ENCODE peak calls at places on chromosome 5, in ten cellular contexts. J, B, Q, R, Y, N, M, X, G and S are unnamed samples.

GRCh38 chr5:150311015-150311692 is 8.4 kb upstream of the ARSI start:
- DNase-seq in J (no peak), R (no peak), N (no peak), B (no peak), Q (no peak), M (no peak), G (no peak), Y (no peak), X (no peak), S (no peak)

GRCh38 chr5:128015978-128016377 is 67.6 kb upstream of the SLC12A2 start:
- DNase-seq in X (no peak), Y (peak; percentile 40), G (peak; percentile 14), J (no peak), M (no peak), Q (no peak), B (no peak), R (no peak), N (no peak), S (no peak)

GRCh38 chr5:32329395-32329834 is 16.7 kb upstream of the MTMR12 start:
- DNase-seq in Y (peak; percentile 80), X (peak; percentile 80), J (no peak), B (no peak), G (peak; percentile 87), R (no peak), N (peak; percentile 76), Q (peak; percentile 79), M (peak; percentile 76), S (peak; percentile 71)

GRCh38 chr5:135396459-135397055 is 2.5 kb downstream of the MACROH2A1 start:
- DNase-seq in J (no peak), N (no peak), B (no peak), Y (no peak), M (no peak), X (no peak), G (no peak), Q (no peak), R (no peak), S (no peak)

GRCh38 chr5:110549301-110549700 is 177.2 kb downstream of the TMEM232 start:
- DNase-seq in R (no peak), J (no peak), M (no peak), N (no peak), Y (no peak), X (no peak), Q (no peak), B (no peak), G (no peak), S (no peak)

GRCh38 chr5:135578685-135579341 is at the start of gene CXCL14:
- DNase-seq in Q (no peak), B (peak; percentile 90), R (peak; percentile 86), Y (no peak), M (no peak), J (no peak), N (peak; percentile 68), X (peak; percentile 69), G (no peak), S (no peak)

GRCh38 chr5:113050606-113051391 is 74.2 kb downstream of the DCP2 start:
- DNase-seq in M (no peak), G (no peak), N (no peak), J (no peak), X (no peak), Y (peak; percentile 83), R (no peak), B (no peak), Q (no peak), S (no peak)

GRCh38 chr5:109703165-109703564 is 13.4 kb downstream of the MAN2A1 start:
- DNase-seq in R (no peak), Q (no peak), M (no peak), J (no peak), Y (no peak), B (no peak), G (peak; percentile 46), N (no peak), X (no peak), S (no peak)

GRCh38 chr5:68436686-68437520 is 221.3 kb downstream of the PIK3R1 start:
- DNase-seq in B (no peak), N (no peak), G (no peak), Q (no peak), M (no peak), J (no peak), R (no peak), Y (no peak), X (no peak), S (no peak)

GRCh38 chr5:10831416-10831815 is 70.4 kb upstream of the DAP start:
- DNase-seq in Q (no peak), M (no peak), X (no peak), N (no peak), Y (no peak), G (no peak), R (no peak), B (no peak), J (no peak), S (no peak)

GRCh38 chr5:15215056-15215455 is 284.9 kb upstream of the FBXL7 start:
- DNase-seq in G (no peak), Y (no peak), M (no peak), B (no peak), R (no peak), N (no peak), Q (no peak), J (no peak), X (no peak), S (no peak)

GRCh38 chr5:124403281-124403680 is 343.2 kb downstream of the ZNF608 start:
- DNase-seq in B (no peak), Y (no peak), M (no peak), J (no peak), X (no peak), R (no peak), Q (no peak), G (no peak), N (no peak), S (no peak)

GRCh38 chr5:124401247-124402143 is 344.9 kb downstream of the ZNF608 start:
- DNase-seq in X (no peak), N (no peak), R (no peak), J (no peak), M (no peak), Q (no peak), Y (no peak), B (no peak), G (no peak), S (no peak)

GRCh38 chr5:124399426-124399961 is 346.9 kb downstream of the ZNF608 start:
- DNase-seq in X (no peak), Q (no peak), B (no peak), M (no peak), G (no peak), J (no peak), Y (peak; percentile 24), R (no peak), N (no peak), S (no peak)

GRCh38 chr5:124404796-124405195 is 341.6 kb downstream of the ZNF608 start:
- DNase-seq in Q (no peak), N (no peak), X (no peak), G (no peak), M (no peak), B (no peak), Y (peak; percentile 46), R (no peak), J (no peak), S (no peak)

GRCh38 chr5:124402144-124402581 is 344.3 kb downstream of the ZNF608 start:
- DNase-seq in X (no peak), M (peak; percentile 36), B (no peak), Q (no peak), Y (peak; percentile 37), R (no peak), G (no peak), J (no peak), N (no peak), S (no peak)
- TF ChIP-seq POLR2AphosphoS5 in X (no peak), M (no peak), B (peak; percentile 71), Q (no peak), Y (no peak), R (peak; percentile 58), G (no peak), J (peak; percentile 45), N (no peak), S (peak; percentile 48)

GRCh38 chr5:132490484-132491367 is at the start of gene IRF1:
- DNase-seq in X (peak; percentile 99), N (peak; percentile 95), M (peak; percentile 97), R (peak; percentile 100), G (peak; percentile 96), Q (peak; percentile 98), Y (peak; percentile 97), B (peak; percentile 98), J (peak; percentile 99), S (peak; percentile 96)
- TF ChIP-seq POLR2A in X (peak; percentile 92), N (no peak), M (no peak), R (peak; percentile 86), G (peak; percentile 85), Q (peak; percentile 95), Y (peak; percentile 94), B (peak; percentile 97), J (no peak), S (peak; percentile 83)

GRCh38 chr5:170267431-170268152 is 30.0 kb downstream of the LCP2 start:
- DNase-seq in M (peak; percentile 70), X (peak; percentile 91), R (no peak), B (no peak), Q (peak; percentile 92), N (peak; percentile 83), J (peak; percentile 60), G (peak; percentile 85), Y (peak; percentile 75), S (peak; percentile 66)
- TF ChIP-seq CTCF in M (peak; percentile 76), X (peak; percentile 86), R (peak; percentile 84), B (peak; percentile 78), Q (peak; percentile 70), N (peak; percentile 93), J (peak; percentile 25), G (peak; percentile 86), Y (peak; percentile 81), S (peak; percentile 78)

GRCh38 chr5:11903614-11904269 is 504 bp downstream of the CTNND2 start:
- DNase-seq in N (peak; percentile 65), M (no peak), B (no peak), G (no peak), Q (no peak), Y (no peak), X (peak; percentile 82), J (no peak), R (peak; percentile 86), S (no peak)
- TF ChIP-seq POLR2AphosphoS5 in N (no peak), M (no peak), B (no peak), G (no peak), Q (no peak), Y (no peak), X (peak; percentile 55), J (no peak), R (no peak), S (no peak)

GRCh38 chr5:96664669-96665068 is 2.5 kb downstream of the CAST start:
- DNase-seq in B (no peak), Y (no peak), J (no peak), X (no peak), Q (no peak), M (no peak), G (no peak), N (no peak), R (no peak), S (no peak)

GRCh38 chr5:96662725-96663513 is 743 bp downstream of the CAST start:
- DNase-seq in Y (peak; percentile 90), G (no peak), X (peak; percentile 98), R (peak; percentile 99), J (peak; percentile 95), B (peak; percentile 96), N (peak; percentile 95), Q (peak; percentile 97), M (peak; percentile 93), S (peak; percentile 91)

GRCh38 chr5:96661101-96661840 is 905 bp upstream of the CAST start:
- DNase-seq in G (no peak), Q (peak; percentile 70), R (no peak), N (no peak), J (no peak), Y (peak; percentile 76), M (no peak), X (peak; percentile 78), B (no peak), S (no peak)

GRCh38 chr5:96663608-96664007 is 1.4 kb downstream of the CAST start:
- DNase-seq in M (no peak), Q (no peak), N (no peak), X (no peak), J (no peak), B (no peak), R (no peak), G (no peak), Y (no peak), S (no peak)

GRCh38 chr5:96661841-96662724 is at the start of gene CAST:
- DNase-seq in B (peak; percentile 98), M (peak; percentile 85), J (peak; percentile 98), R (peak; percentile 96), X (peak; percentile 97), G (peak; percentile 66), Q (peak; percentile 98), Y (peak; percentile 88), N (peak; percentile 87), S (peak; percentile 79)
- TF ChIP-seq POLR2A in B (peak; percentile 43), M (no peak), J (no peak), R (no peak), X (peak; percentile 51), G (no peak), Q (peak; percentile 41), Y (peak; percentile 40), N (no peak), S (peak; percentile 51)